ENCODE peak calls at places on chromosomes 12 and 14, in seven cellular contexts. U is iPS DF 6.9, G is OCI-LY7, I is body of pancreas, Q is A549, A is SJSA1, W is stomach. E is an unnamed sample.
A peak's percentile ranks its signal among the peaks of the same experiment; 100 is the strongest.

GRCh38 chr12:97854477-97854876 is 391.9 kb downstream of the RMST start:
- DNase-seq in U (no peak), G (no peak), I (no peak), Q (no peak), A (no peak), W (no peak), E (no peak)

GRCh38 chr12:32997471-32997870 is 100.9 kb upstream of the PKP2 start:
- DNase-seq in U (no peak), G (no peak), I (no peak), Q (no peak), A (no peak), W (no peak), E (no peak)

GRCh38 chr14:64758711-64759554 is 54.7 kb downstream of the PLEKHG3 start:
- DNase-seq in U (no peak), G (no peak), I (peak; percentile 77), Q (peak; percentile 82), A (peak; percentile 70), W (peak; percentile 56), E (peak; percentile 63)

GRCh38 chr12:126362490-126362889 is 1297.3 kb downstream of the AACS start:
- DNase-seq in U (no peak), G (no peak), I (no peak), Q (no peak), A (no peak), W (no peak), E (no peak)

GRCh38 chr12:59657711-59658110 is 61.9 kb downstream of the SLC16A7 start:
- DNase-seq in U (no peak), G (no peak), I (no peak), Q (no peak), A (no peak), W (no peak), E (no peak)

GRCh38 chr12:70994217-70994788 is 73.8 kb upstream of the PTPRR start:
- DNase-seq in U (no peak), G (no peak), I (no peak), Q (no peak), A (no peak), W (no peak), E (no peak)

GRCh38 chr14:50834802-50835276 is 3.9 kb upstream of the NIN start:
- DNase-seq in U (no peak), G (no peak), I (no peak), Q (no peak), A (no peak), W (no peak), E (no peak)

GRCh38 chr12:22491034-22491433 is 53.3 kb downstream of the C2CD5 start:
- DNase-seq in U (no peak), G (peak; percentile 25), I (no peak), Q (no peak), A (no peak), W (no peak), E (no peak)

GRCh38 chr12:6326316-6326959 is 15.4 kb downstream of the TNFRSF1A start:
- DNase-seq in U (no peak), G (peak; percentile 51), I (no peak), Q (peak; percentile 85), A (no peak), W (peak; percentile 46), E (peak; percentile 84)

GRCh38 chr12:113253532-113254285 is 32.4 kb downstream of the TPCN1 start:
- DNase-seq in U (no peak), G (no peak), I (no peak), Q (no peak), A (no peak), W (no peak), E (no peak)

GRCh38 chr12:44589697-44590096 is 286.4 kb downstream of the NELL2 start:
- DNase-seq in U (no peak), G (no peak), I (no peak), Q (no peak), A (no peak), W (no peak), E (no peak)

GRCh38 chr12:33514893-33515292 is 75.3 kb upstream of the SYT10 start:
- DNase-seq in U (no peak), G (no peak), I (no peak), Q (no peak), A (no peak), W (no peak), E (no peak)

GRCh38 chr12:121391619-121392324 is 8.1 kb upstream of the RNF34 start:
- DNase-seq in U (no peak), G (no peak), I (no peak), Q (no peak), A (no peak), W (peak; percentile 33), E (peak; percentile 62)

GRCh38 chr12:116959845-116960514 is 49.2 kb downstream of the FBXW8 start:
- DNase-seq in U (no peak), G (no peak), I (no peak), Q (no peak), A (no peak), W (no peak), E (peak; percentile 61)

GRCh38 chr12:64801381-64801780 is 23.1 kb upstream of the TBC1D30 start:
- DNase-seq in U (no peak), G (no peak), I (no peak), Q (peak; percentile 45), A (no peak), W (no peak), E (no peak)

GRCh38 chr12:29241821-29242591 is 92.9 kb downstream of the FAR2 start:
- DNase-seq in U (no peak), G (no peak), I (no peak), Q (no peak), A (no peak), W (peak; percentile 45), E (peak; percentile 32)

GRCh38 chr12:111240374-111240773 is 128.5 kb downstream of the PHETA1 start:
- DNase-seq in U (no peak), G (no peak), I (no peak), Q (no peak), A (no peak), W (no peak), E (no peak)

GRCh38 chr12:84740602-84741001 is 172.0 kb downstream of the SLC6A15 start:
- DNase-seq in U (no peak), G (no peak), I (no peak), Q (no peak), A (no peak), W (no peak), E (no peak)

DNA sequence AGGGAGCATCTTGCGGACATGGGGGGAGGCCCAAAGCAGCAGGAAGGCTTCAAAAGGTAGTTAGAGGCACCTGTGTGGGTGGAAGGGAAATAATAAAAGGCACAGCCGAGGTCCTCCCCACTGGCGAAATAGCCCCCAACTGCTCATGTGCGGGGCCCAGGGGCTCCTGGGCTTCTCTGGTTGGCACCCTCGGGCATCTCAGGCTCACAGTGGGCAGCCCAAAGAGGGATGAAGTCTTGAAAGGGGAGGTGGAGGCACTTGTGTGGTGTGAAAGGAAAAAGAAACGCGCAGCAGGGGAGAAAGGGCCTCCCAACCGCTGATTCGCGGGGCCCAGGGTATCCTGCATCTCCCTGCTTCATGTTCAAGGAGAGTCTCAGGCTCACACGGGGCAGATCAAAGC is 579.4 kb downstream of the ALG10 start:
- DNase-seq in U (no peak), G (no peak), I (no peak), Q (no peak), A (no peak), W (no peak), E (no peak)
- H3K9me3 ChIP-seq in U (peaks cover 50% of the 10 kb centered on the region), G (no peaks in the 10 kb centered on the region), I (no peaks in the 10 kb centered on the region), Q (peaks cover 7% of the 10 kb centered on the region), A (peaks cover 25% of the 10 kb centered on the region), W (peaks cover 100% of the 10 kb centered on the region), E (no peaks in the 10 kb centered on the region)

DNA sequence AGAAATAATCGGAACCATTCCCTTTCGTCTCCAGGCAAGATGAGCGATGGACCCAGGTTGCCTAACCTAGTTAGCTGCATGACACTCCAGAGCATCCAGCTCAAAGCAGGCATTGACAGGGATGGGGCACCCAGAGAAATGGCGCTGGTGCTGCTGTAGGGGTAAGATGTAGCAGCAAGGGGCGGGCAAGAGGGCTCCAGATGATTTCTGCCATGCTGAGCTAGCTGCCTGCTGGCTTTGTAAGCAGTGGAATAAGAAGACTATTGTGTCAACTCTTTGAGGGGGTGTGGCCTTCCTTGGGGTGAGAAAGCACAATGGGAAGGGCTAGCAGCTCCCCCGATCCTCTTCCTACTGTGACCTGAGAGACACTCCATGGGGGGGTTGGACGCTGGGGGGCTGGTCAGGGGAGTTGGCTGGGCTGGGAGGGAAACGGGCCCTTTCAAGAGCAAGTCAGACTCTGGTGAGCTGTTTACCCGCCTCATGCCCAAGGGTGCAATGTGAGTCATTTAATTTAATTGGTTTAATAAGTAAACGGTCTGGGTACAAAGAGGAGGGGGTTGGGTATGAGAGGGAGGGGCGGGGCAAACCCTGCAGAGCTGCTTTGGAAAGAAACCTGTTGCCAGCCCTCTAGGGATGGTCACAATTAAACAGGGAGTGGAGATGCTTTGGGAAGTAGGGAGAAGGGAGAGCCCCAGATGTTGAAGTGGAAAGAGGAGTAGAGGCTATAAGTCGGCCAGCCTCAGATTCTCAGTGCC is 50.5 kb downstream of the B4GALNT3 start:
- DNase-seq in U (no peak), G (no peak), I (peak; percentile 48), Q (peak; percentile 18), A (no peak), W (peak; percentile 66), E (no peak)
- H3K4me1 ChIP-seq in U (peaks cover 16% of the 10 kb centered on the region), G (peaks cover 47% of the 10 kb centered on the region), I (peaks cover 8% of the 10 kb centered on the region), Q (peaks cover 16% of the 10 kb centered on the region), A (peaks cover 15% of the 10 kb centered on the region), W (peaks cover 34% of the 10 kb centered on the region), E (no peaks in the 10 kb centered on the region)

DNA sequence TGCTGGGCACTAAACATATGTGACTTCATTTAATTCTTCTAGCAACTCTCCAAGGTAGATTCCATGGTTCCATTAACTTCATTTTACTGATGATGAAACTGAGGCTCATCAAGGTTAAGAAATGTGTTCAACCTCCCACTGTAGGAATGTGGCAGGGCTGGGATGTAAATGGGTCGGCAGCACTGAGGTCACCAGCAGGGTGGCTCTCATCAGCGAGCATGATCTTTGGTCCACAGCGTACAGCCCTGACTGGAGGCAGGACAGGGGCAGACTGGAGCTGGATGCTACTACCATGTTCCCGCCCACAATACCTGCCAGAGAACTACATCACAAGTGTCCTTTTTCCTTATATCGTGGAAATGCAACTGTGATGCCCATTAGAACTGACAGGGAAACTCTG is 4.6 kb downstream of the APPL2 start:
- DNase-seq in U (no peak), G (no peak), I (no peak), Q (no peak), A (peak; percentile 88), W (no peak), E (no peak)
- H3K4me3 ChIP-seq in U (no peak overlapping the region), G (no peak overlapping the region), I (no peak overlapping the region), Q (no peak overlapping the region), A (no peak overlapping the region), W (no peak overlapping the region), E (no peak overlapping the region)

GRCh38 chr12:94421868-94422740 is 37.6 kb downstream of the CEP83 start:
- DNase-seq in U (no peak), G (peak; percentile 24), I (no peak), Q (peak; percentile 9), A (no peak), W (no peak), E (no peak)
- H3K9me3 ChIP-seq in U (peaks cover 4% of the 10 kb centered on the region), G (peaks cover 25% of the 10 kb centered on the region), I (no peaks in the 10 kb centered on the region), Q (peaks cover 38% of the 10 kb centered on the region), A (peaks cover 24% of the 10 kb centered on the region), W (peaks cover 23% of the 10 kb centered on the region), E (no peaks in the 10 kb centered on the region)

E was measured in BE2C.